ENCODE peak calls at places on chromosomes 3 and 15, in ten cellular contexts. Z, C, K, A, T, S, J, E, X and M are unnamed samples.

GRCh38 chr3:159788291-159788690 is 200.3 kb upstream of the IL12A start:
- DNase-seq in Z (no peak), C (no peak), K (no peak), A (no peak), T (no peak), S (no peak), J (no peak), E (no peak), X (no peak), M (no peak)

GRCh38 chr3:64438837-64439236 is 213.6 kb upstream of the PRICKLE2 start:
- DNase-seq in Z (no peak), C (peak; percentile 14), K (no peak), A (no peak), T (no peak), S (no peak), J (no peak), E (peak; percentile 25), X (no peak), M (no peak)

GRCh38 chr3:60696559-60697125 is 554.6 kb downstream of the FHIT start:
- DNase-seq in Z (no peak), C (no peak), K (no peak), A (no peak), T (no peak), S (no peak), J (no peak), E (no peak), X (no peak), M (no peak)

GRCh38 chr3:143139786-143140185 is 20.2 kb downstream of the CHST2 start:
- DNase-seq in Z (no peak), C (no peak), K (no peak), A (no peak), T (peak; percentile 12), S (peak; percentile 49), J (no peak), E (no peak), X (no peak), M (no peak)

GRCh38 chr3:196111939-196112386 is 30.1 kb upstream of the TFRC start:
- DNase-seq in Z (no peak), C (no peak), K (no peak), A (no peak), T (no peak), S (no peak), J (no peak), E (no peak), X (no peak), M (no peak)

GRCh38 chr15:30953731-30954378 is 37.6 kb downstream of the MTMR10 start:
- DNase-seq in Z (peak; percentile 71), C (no peak), K (peak; percentile 15), A (no peak), T (no peak), S (peak; percentile 96), J (no peak), E (peak; percentile 35), X (no peak), M (no peak)

GRCh38 chr3:4978259-4978965 is 825 bp upstream of the BHLHE40 start:
- DNase-seq in Z (peak; percentile 93), C (peak; percentile 96), K (peak; percentile 70), A (peak; percentile 88), T (peak; percentile 95), S (peak; percentile 98), J (peak; percentile 91), E (peak; percentile 98), X (peak; percentile 98), M (peak; percentile 95)

GRCh38 chr3:113270096-113270495 is 58.7 kb downstream of the BOC start:
- DNase-seq in Z (no peak), C (no peak), K (no peak), A (no peak), T (no peak), S (no peak), J (no peak), E (no peak), X (no peak), M (no peak)

DNA sequence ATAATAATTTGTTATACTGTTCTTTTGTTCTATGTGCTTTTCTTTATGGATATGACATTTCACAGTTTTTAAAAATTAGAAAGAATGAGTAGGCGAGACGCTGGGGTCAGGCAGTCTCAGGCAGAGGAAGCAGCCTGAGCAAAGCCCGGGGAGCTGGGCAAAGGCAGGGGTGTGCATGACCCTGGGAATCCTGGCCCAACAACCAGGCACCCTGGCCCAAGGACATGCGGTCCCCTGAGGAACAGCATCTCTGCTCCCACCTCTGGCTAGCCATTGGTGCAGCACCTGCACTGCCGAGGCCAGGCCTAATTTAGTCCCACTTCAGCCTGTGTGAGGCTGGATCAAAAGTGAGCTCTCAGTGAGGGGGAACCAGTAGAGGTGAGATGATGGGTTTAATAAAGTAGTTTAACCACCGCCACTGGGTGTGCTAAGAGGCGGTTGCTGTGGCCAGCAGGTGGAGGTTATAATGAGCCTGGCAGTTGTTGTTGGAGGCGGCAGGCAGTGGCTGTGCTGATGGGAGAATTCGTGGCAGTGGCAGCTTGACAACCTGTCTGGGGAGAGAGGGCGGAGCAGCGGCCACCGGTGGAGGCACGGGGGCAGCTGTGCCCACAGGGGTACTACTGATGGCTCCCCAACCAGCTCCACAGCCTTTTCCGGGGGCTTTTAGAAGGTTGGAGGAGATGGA is 41.5 kb downstream of the PRKCD start:
- DNase-seq in Z (no peak), C (no peak), K (no peak), A (no peak), T (no peak), S (no peak), J (no peak), E (no peak), X (peak; percentile 43), M (no peak)
- H3K4me1 ChIP-seq in Z (no peaks in the 10 kb centered on the region), C (no peaks in the 10 kb centered on the region), K (no peaks in the 10 kb centered on the region), A (no peaks in the 10 kb centered on the region), T (no peaks in the 10 kb centered on the region), S (no peaks in the 10 kb centered on the region), J (peaks cover 14% of the 10 kb centered on the region), E (no peaks in the 10 kb centered on the region), X (no peaks in the 10 kb centered on the region), M (no peaks in the 10 kb centered on the region)

DNA sequence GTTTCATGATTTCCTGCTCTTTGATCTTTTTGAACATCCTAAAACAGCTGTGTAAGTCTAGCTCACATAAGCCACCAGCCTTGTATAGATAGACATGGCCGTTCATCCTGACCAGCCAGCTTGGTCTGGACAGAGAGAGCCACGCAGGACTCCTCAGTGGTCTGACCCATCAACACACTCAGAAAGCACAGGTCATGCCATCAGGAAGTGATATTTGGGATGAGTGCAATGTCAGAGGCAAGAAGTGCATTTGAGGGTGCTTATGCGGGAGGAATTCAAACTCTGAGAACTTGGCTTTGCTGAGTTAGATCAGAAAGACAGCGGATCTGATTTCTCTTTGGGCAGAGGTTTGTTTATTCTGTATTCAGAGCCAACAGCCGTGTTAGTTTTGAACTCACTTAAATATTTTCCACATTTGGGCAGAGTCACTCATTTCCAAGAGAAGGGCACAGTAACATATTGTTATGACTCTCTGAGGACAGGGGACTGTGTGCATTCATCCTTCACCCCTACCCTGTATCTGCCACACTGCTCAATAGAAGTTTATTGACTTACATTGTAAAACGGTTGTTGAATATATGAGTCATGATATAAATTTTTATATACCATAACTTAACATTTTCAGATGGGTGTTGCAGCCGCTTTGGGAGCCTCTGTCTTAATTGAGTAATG is 225.3 kb upstream of the LYSMD4 start:
- DNase-seq in Z (no peak), C (no peak), K (no peak), A (no peak), T (no peak), S (no peak), J (no peak), E (no peak), X (no peak), M (no peak)
- TF ChIP-seq EP300 in Z (no peak), C (no peak), K (no peak), A (no peak), T (no peak), S (no peak), J (no peak), E (no peak), X (no peak), M (no peak)

GRCh38 chr15:98850991-98851776 is 156.4 kb downstream of the PGPEP1L start:
- DNase-seq in Z (peak; percentile 16), C (peak; percentile 68), K (peak; percentile 57), A (peak; percentile 53), T (peak; percentile 82), S (peak; percentile 89), J (peak; percentile 61), E (peak; percentile 75), X (peak; percentile 89), M (peak; percentile 83)

GRCh38 chr15:98854496-98854895 is 153.1 kb downstream of the PGPEP1L start:
- DNase-seq in Z (no peak), C (no peak), K (no peak), A (no peak), T (no peak), S (no peak), J (no peak), E (no peak), X (no peak), M (peak; percentile 57)

GRCh38 chr15:98855067-98855814 is 152.4 kb downstream of the PGPEP1L start:
- DNase-seq in Z (no peak), C (no peak), K (no peak), A (no peak), T (no peak), S (peak; percentile 53), J (no peak), E (peak; percentile 25), X (no peak), M (no peak)

GRCh38 chr15:98853593-98854420 is 153.8 kb downstream of the PGPEP1L start:
- DNase-seq in Z (no peak), C (no peak), K (no peak), A (no peak), T (peak; percentile 38), S (peak; percentile 87), J (no peak), E (peak; percentile 70), X (no peak), M (no peak)

GRCh38 chr15:98853161-98853560 is 154.4 kb downstream of the PGPEP1L start:
- DNase-seq in Z (peak; percentile 51), C (peak; percentile 76), K (no peak), A (peak; percentile 78), T (peak; percentile 95), S (peak; percentile 93), J (peak; percentile 29), E (peak; percentile 94), X (peak; percentile 89), M (peak; percentile 90)
- TF ChIP-seq POLR2A in Z (no peak), C (peak; percentile 74), K (no peak), A (peak; percentile 72), T (no peak), S (no peak), J (no peak), E (peak; percentile 36), X (no peak), M (no peak)

GRCh38 chr3:42608586-42608985 is 8.1 kb downstream of the NKTR start:
- DNase-seq in Z (no peak), C (no peak), K (no peak), A (no peak), T (no peak), S (no peak), J (no peak), E (no peak), X (no peak), M (no peak)

GRCh38 chr3:42613462-42613861 is 13.0 kb downstream of the NKTR start:
- DNase-seq in Z (peak; percentile 39), C (no peak), K (no peak), A (no peak), T (no peak), S (peak; percentile 23), J (no peak), E (no peak), X (no peak), M (no peak)

GRCh38 chr3:42610978-42611377 is 10.5 kb downstream of the NKTR start:
- DNase-seq in Z (no peak), C (no peak), K (no peak), A (no peak), T (no peak), S (no peak), J (no peak), E (no peak), X (no peak), M (no peak)

GRCh38 chr3:42612147-42612680 is 11.7 kb downstream of the NKTR start:
- DNase-seq in Z (no peak), C (no peak), K (no peak), A (no peak), T (no peak), S (no peak), J (no peak), E (no peak), X (no peak), M (no peak)

DNA sequence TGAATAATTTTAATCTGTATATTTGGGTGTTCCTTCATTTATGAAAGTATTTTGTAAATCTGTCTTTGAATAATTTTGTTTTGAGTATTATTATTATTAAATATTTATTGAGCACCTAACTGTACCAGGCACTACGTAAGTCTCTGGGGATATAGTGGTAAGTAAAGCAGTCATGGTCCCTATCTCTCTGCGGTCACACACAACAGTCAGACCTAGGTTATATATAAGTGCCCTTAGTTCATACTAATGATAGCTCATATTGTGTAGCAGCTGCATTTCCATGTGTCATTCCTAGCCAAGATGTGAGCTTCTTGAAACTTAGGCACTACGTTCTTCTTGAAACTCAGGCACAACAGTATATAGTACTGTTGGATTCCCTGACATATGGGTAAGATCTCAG is 12.4 kb downstream of the NKTR start:
- DNase-seq in Z (peak; percentile 19), C (no peak), K (no peak), A (no peak), T (no peak), S (no peak), J (no peak), E (no peak), X (no peak), M (no peak)
- H3K4me1 ChIP-seq in Z (peaks cover 6% of the 10 kb centered on the region), C (no peaks in the 10 kb centered on the region), K (no peaks in the 10 kb centered on the region), A (no peaks in the 10 kb centered on the region), T (peaks cover 55% of the 10 kb centered on the region), S (peaks cover 11% of the 10 kb centered on the region), J (peaks cover 17% of the 10 kb centered on the region), E (peaks cover 36% of the 10 kb centered on the region), X (peaks cover 38% of the 10 kb centered on the region), M (peaks cover 62% of the 10 kb centered on the region)